ENCODE peak calls at places on chromosome 17, in six cellular contexts. Y, V, G, C, X and B are unnamed samples.

GRCh38 chr17:76683011-76683755 is 27.6 kb downstream of the MXRA7 start:
- DNase-seq in C (no peak), X (no peak), Y (no peak), V (no peak), G (no peak), B (no peak)

GRCh38 chr17:28746611-28747045 is 2.8 kb downstream of the TRAF4 start:
- DNase-seq in C (no peak), G (no peak), Y (no peak), V (peak; percentile 94), X (no peak), B (no peak)

GRCh38 chr17:78357177-78357586 is 2.7 kb downstream of the SOCS3 start:
- DNase-seq in C (no peak), Y (no peak), V (no peak), X (peak; percentile 87), G (peak; percentile 65), B (no peak)

GRCh38 chr17:44354582-44355309 is 8.9 kb downstream of the FAM171A2 start:
- DNase-seq in Y (no peak), G (peak; percentile 50), C (peak; percentile 48), X (peak; percentile 40), V (no peak), B (no peak)

GRCh38 chr17:79837888-79838540 is 1.2 kb downstream of the CBX4 start:
- DNase-seq in C (no peak), V (no peak), Y (peak; percentile 55), X (peak; percentile 70), G (no peak), B (peak; percentile 52)

GRCh38 chr17:16442594-16443389 is 27.4 kb downstream of the TRPV2 start:
- DNase-seq in V (no peak), C (no peak), G (no peak), X (no peak), Y (no peak), B (no peak)

GRCh38 chr17:73027130-73027741 is 65.3 kb downstream of the SLC39A11 start:
- DNase-seq in C (no peak), V (no peak), X (peak; percentile 69), G (peak; percentile 74), Y (no peak), B (no peak)

GRCh38 chr17:19333132-19333440 is 29.4 kb downstream of the B9D1 start:
- DNase-seq in Y (no peak), G (no peak), V (no peak), X (no peak), C (no peak), B (no peak)